ENCODE peak calls at places on chromosome 16, in eight cellular contexts. X is activated CD4-positive, CD25-positive, alpha-beta regulatory T cell; C is stimulated activated naive B cell treated with anti-CD40 and anti-IgM and Interleukin-4, amounts not matched to agents 10 μg/mL and 1 μg/mL and 100 μg/mL, for 72 hours; J is neural progenitor cell; P is ELR; U is nephron progenitor cell; G is activated naive CD4-positive, alpha-beta T cell; O is stomach. M is an unnamed sample.

GRCh38 chr16:80197790-80198201 is 343.0 kb upstream of the DYNLRB2 start:
- DNase-seq in X (no peak), C (no peak), J (no peak), P (peak; percentile 97), U (no peak), G (no peak), O (no peak), M (peak; percentile 92)

GRCh38 chr16:845349-845740 is 44.8 kb upstream of the GNG13 start:
- DNase-seq in X (no peak), C (no peak), J (no peak), P (no peak), U (no peak), G (no peak), O (no peak), M (no peak)

GRCh38 chr16:81060576-81061306 is 16.3 kb downstream of the C16orf46 start:
- DNase-seq in X (no peak), C (no peak), J (no peak), P (no peak), U (no peak), G (no peak), O (no peak), M (no peak)

GRCh38 chr16:23141959-23142740 is 7.1 kb downstream of the USP31 start:
- DNase-seq in X (no peak), C (no peak), J (no peak), P (no peak), U (no peak), G (no peak), O (no peak), M (no peak)

GRCh38 chr16:54928421-54929089 is 2.1 kb upstream of the IRX5 start:
- DNase-seq in X (no peak), C (no peak), J (peak; percentile 55), P (peak; percentile 54), U (no peak), G (no peak), O (peak; percentile 77), M (peak; percentile 75)

GRCh38 chr16:84689126-84689525 is 10.7 kb upstream of the USP10 start:
- DNase-seq in X (no peak), C (no peak), J (no peak), P (peak; percentile 98), U (no peak), G (no peak), O (no peak), M (peak; percentile 98)

GRCh38 chr16:78353610-78354009 is 254.2 kb downstream of the WWOX start:
- DNase-seq in X (no peak), C (no peak), J (no peak), P (no peak), U (no peak), G (no peak), O (no peak), M (no peak)

GRCh38 chr16:72025404-72026114 is 17.0 kb downstream of the DHODH start:
- DNase-seq in X (no peak), C (no peak), J (no peak), P (no peak), U (no peak), G (no peak), O (no peak), M (no peak)

GRCh38 chr16:19595043-19595767 is 39.7 kb downstream of the VPS35L start:
- DNase-seq in X (no peak), C (no peak), J (no peak), P (peak; percentile 85), U (no peak), G (no peak), O (peak; percentile 62), M (peak; percentile 83)

GRCh38 chr16:88026964-88027938 is 76.0 kb downstream of the BANP start:
- DNase-seq in X (no peak), C (no peak), J (no peak), P (no peak), U (no peak), G (no peak), O (no peak), M (no peak)

GRCh38 chr16:46949216-46949892 is 24.1 kb downstream of the DNAJA2 start:
- DNase-seq in X (no peak), C (no peak), J (no peak), P (no peak), U (no peak), G (no peak), O (peak; percentile 21), M (no peak)

GRCh38 chr16:71552698-71553503 is 24.0 kb downstream of the TAT start:
- DNase-seq in X (no peak), C (no peak), J (peak; percentile 33), P (peak; percentile 8), U (no peak), G (no peak), O (no peak), M (no peak)

GRCh38 chr16:86516618-86517003 is 6.3 kb downstream of the FOXF1 start:
- DNase-seq in X (no peak), C (no peak), J (peak; percentile 50), P (no peak), U (no peak), G (no peak), O (no peak), M (no peak)

GRCh38 chr16:30985401-30986128 is 558 bp downstream of the HSD3B7 start:
- DNase-seq in X (no peak), C (no peak), J (peak; percentile 62), P (peak; percentile 53), U (no peak), G (no peak), O (peak; percentile 81), M (peak; percentile 46)

GRCh38 chr16:81401035-81401950 is 43.3 kb upstream of the CMIP start:
- DNase-seq in X (no peak), C (no peak), J (no peak), P (peak; percentile 98), U (no peak), G (no peak), O (no peak), M (peak; percentile 89)

GRCh38 chr16:6018848-6019489 is 921.4 kb upstream of the EEF2KMT start:
- DNase-seq in X (no peak), C (no peak), J (peak; percentile 68), P (no peak), U (peak; percentile 61), G (no peak), O (no peak), M (no peak)

GRCh38 chr16:49312389-49312990 is 30.9 kb upstream of the CBLN1 start:
- DNase-seq in X (no peak), C (no peak), J (peak; percentile 38), P (no peak), U (no peak), G (no peak), O (no peak), M (no peak)

GRCh38 chr16:49000594-49000993 is 281.0 kb downstream of the CBLN1 start:
- DNase-seq in X (no peak), C (no peak), J (peak; percentile 51), P (no peak), U (peak; percentile 16), G (no peak), O (no peak), M (no peak)

GRCh38 chr16:70437582-70438324 is 1.1 kb downstream of the ST3GAL2 start:
- DNase-seq in X (no peak), C (no peak), J (peak; percentile 48), P (peak; percentile 81), U (no peak), G (no peak), O (no peak), M (peak; percentile 72)

GRCh38 chr16:81633147-81633619 is 145.9 kb upstream of the PLCG2 start:
- DNase-seq in X (no peak), C (no peak), J (peak; percentile 46), P (no peak), U (no peak), G (peak; percentile 24), O (no peak), M (no peak)

GRCh38 chr16:88527186-88527936 is 42.8 kb upstream of the ZC3H18 start:
- DNase-seq in X (peak; percentile 40), C (peak; percentile 40), J (peak; percentile 90), P (peak; percentile 72), U (peak; percentile 83), G (peak; percentile 52), O (peak; percentile 88), M (peak; percentile 64)

GRCh38 chr16:15822957-15823356 is 33.9 kb downstream of the MYH11 start:
- DNase-seq in X (no peak), C (no peak), J (no peak), P (no peak), U (no peak), G (no peak), O (peak; percentile 68), M (no peak)

GRCh38 chr16:23249830-23250229 is 52.3 kb upstream of the SCNN1B start:
- DNase-seq in X (no peak), C (no peak), J (no peak), P (no peak), U (no peak), G (no peak), O (no peak), M (no peak)

GRCh38 chr16:81190667-81191066 is 47.8 kb upstream of the BCO1 start:
- DNase-seq in X (no peak), C (no peak), J (no peak), P (peak; percentile 74), U (no peak), G (no peak), O (no peak), M (peak; percentile 78)

GRCh38 chr16:21565816-21566669 is 33.3 kb upstream of the METTL9 start:
- DNase-seq in X (no peak), C (no peak), J (no peak), P (no peak), U (no peak), G (no peak), O (peak; percentile 23), M (no peak)

GRCh38 chr16:57107324-57107922 is 15.0 kb downstream of the CPNE2 start:
- DNase-seq in X (no peak), C (no peak), J (no peak), P (no peak), U (no peak), G (no peak), O (no peak), M (no peak)

GRCh38 chr16:30005341-30006094 is 5.3 kb downstream of the DOC2A start:
- DNase-seq in X (no peak), C (no peak), J (peak; percentile 70), P (peak; percentile 66), U (peak; percentile 55), G (no peak), O (peak; percentile 32), M (peak; percentile 57)

GRCh38 chr16:61128545-61129323 is 907.5 kb downstream of the CDH8 start:
- DNase-seq in X (no peak), C (no peak), J (no peak), P (no peak), U (no peak), G (no peak), O (no peak), M (no peak)

GRCh38 chr16:50666658-50667496 is 14.2 kb downstream of the SNX20 start:
- DNase-seq in X (no peak), C (peak; percentile 16), J (no peak), P (no peak), U (no peak), G (no peak), O (no peak), M (no peak)

GRCh38 chr16:89557230-89557935 is 3.1 kb upstream of the RPL13 start:
- DNase-seq in X (peak; percentile 70), C (peak; percentile 54), J (peak; percentile 92), P (peak; percentile 80), U (peak; percentile 89), G (peak; percentile 77), O (peak; percentile 80), M (peak; percentile 67)

GRCh38 chr16:4698321-4699029 is 5.1 kb downstream of the NUDT16L1 start:
- DNase-seq in X (no peak), C (no peak), J (no peak), P (no peak), U (no peak), G (no peak), O (no peak), M (no peak)

GRCh38 chr16:52613508-52613907 is 66.6 kb upstream of the TOX3 start:
- DNase-seq in X (no peak), C (no peak), J (no peak), P (no peak), U (no peak), G (no peak), O (no peak), M (no peak)

GRCh38 chr16:66878067-66878466 is 2.2 kb upstream of the PDP2 start:
- DNase-seq in X (no peak), C (peak; percentile 65), J (no peak), P (peak; percentile 20), U (no peak), G (no peak), O (no peak), M (peak; percentile 17)

GRCh38 chr16:47142469-47143328 is 1.0 kb downstream of the NETO2 start:
- DNase-seq in X (no peak), C (peak; percentile 13), J (peak; percentile 68), P (peak; percentile 63), U (peak; percentile 61), G (no peak), O (peak; percentile 29), M (peak; percentile 34)

M was measured in EH.